ENCODE peak calls at places on chromosomes 4 and X, in six cellular contexts. R, Q, X, G, O and F are unnamed samples.

GRCh38 chrX:109862386-109862910 is 129.4 kb upstream of the ACSL4 start:
- DNase-seq in X (no peak), R (no peak), O (no peak), G (no peak), Q (no peak), F (peak; percentile 25)

GRCh38 chr4:154082760-154083530 is 294.1 kb upstream of the SFRP2 start:
- DNase-seq in Q (no peak), G (no peak), O (no peak), R (no peak), X (no peak), F (peak; percentile 77)

GRCh38 chrX:148872153-148872540 is 371.7 kb downstream of the AFF2 start:
- DNase-seq in G (no peak), Q (no peak), O (no peak), X (no peak), R (no peak), F (no peak)

GRCh38 chr4:519885-520595 is 21.0 kb downstream of the PIGG start:
- DNase-seq in O (no peak), Q (no peak), G (no peak), X (no peak), R (no peak), F (no peak)

GRCh38 chr4:133112641-133113040 is 36.5 kb upstream of the PCDH10 start:
- DNase-seq in G (no peak), R (no peak), O (no peak), Q (no peak), X (no peak), F (no peak)

GRCh38 chr4:39576268-39576667 is 49.0 kb upstream of the UGDH start:
- DNase-seq in Q (no peak), X (no peak), G (no peak), O (no peak), R (no peak), F (no peak)

GRCh38 chrX:38215141-38215540 is 5.5 kb downstream of the SRPX start:
- DNase-seq in G (no peak), O (no peak), R (no peak), Q (no peak), X (no peak), F (peak; percentile 76)

GRCh38 chr4:125739760-125740159 is 425.0 kb downstream of the FAT4 start:
- DNase-seq in X (no peak), Q (no peak), O (no peak), R (no peak), G (no peak), F (no peak)

GRCh38 chr4:82491251-82491960 is 61.0 kb downstream of the ENOPH1 start:
- DNase-seq in Q (no peak), X (no peak), G (no peak), R (no peak), O (no peak), F (no peak)

GRCh38 chrX:23788521-23788920 is 5.5 kb downstream of the SAT1 start:
- DNase-seq in Q (no peak), O (no peak), X (no peak), G (no peak), R (no peak), F (no peak)

GRCh38 chr4:40377462-40378385 is 42.6 kb downstream of the CHRNA9 start:
- DNase-seq in X (no peak), Q (no peak), G (no peak), O (no peak), R (no peak), F (peak; percentile 49)

GRCh38 chr4:83618431-83618830 is 82.5 kb downstream of the GPAT3 start:
- DNase-seq in R (no peak), Q (no peak), G (no peak), O (no peak), X (no peak), F (peak; percentile 71)

GRCh38 chr4:165464813-165465381 is 86.1 kb downstream of the CPE start:
- DNase-seq in Q (peak; percentile 36), G (no peak), O (peak; percentile 59), X (no peak), R (peak; percentile 15), F (no peak)

GRCh38 chr4:48801739-48802138 is 21.7 kb upstream of the FRYL start:
- DNase-seq in G (no peak), Q (no peak), O (no peak), R (no peak), X (no peak), F (no peak)

GRCh38 chr4:184370711-184371389 is 103.5 kb downstream of the IRF2 start:
- DNase-seq in Q (no peak), X (no peak), R (no peak), O (no peak), G (no peak), F (no peak)

GRCh38 chr4:121658125-121658524 is 38.7 kb downstream of the ANXA5 start:
- DNase-seq in R (no peak), O (no peak), Q (no peak), G (no peak), X (no peak), F (peak; percentile 28)

GRCh38 chrX:14886252-14886651 is 13.0 kb downstream of the MOSPD2 start:
- DNase-seq in O (no peak), Q (no peak), G (no peak), R (no peak), X (no peak), F (no peak)

GRCh38 chr4:128513664-128514484 is 226.3 kb upstream of the PGRMC2 start:
- DNase-seq in O (peak; percentile 32), X (no peak), Q (no peak), G (no peak), R (peak; percentile 57), F (no peak)

GRCh38 chrX:54444752-54445151 is 4.5 kb downstream of the TSR2 start:
- DNase-seq in X (no peak), G (no peak), R (no peak), O (no peak), Q (no peak), F (no peak)

GRCh38 chr4:86543560-86544312 is 50.4 kb upstream of the PTPN13 start:
- DNase-seq in O (no peak), R (no peak), Q (no peak), G (no peak), X (no peak), F (no peak)

GRCh38 chr4:17957689-17958088 is 63.9 kb downstream of the LCORL start:
- DNase-seq in O (no peak), X (no peak), G (no peak), Q (no peak), R (no peak), F (no peak)

GRCh38 chrX:72011734-72012133 is 101.1 kb downstream of the NHSL2 start:
- DNase-seq in Q (no peak), R (no peak), O (no peak), G (no peak), X (no peak), F (no peak)

GRCh38 chrX:30673884-30674598 is 20.8 kb downstream of the GK start:
- DNase-seq in O (no peak), X (no peak), G (no peak), R (no peak), Q (no peak), F (no peak)

GRCh38 chr4:184024637-184025036 is 119.5 kb downstream of the STOX2 start:
- DNase-seq in X (no peak), R (no peak), G (no peak), O (no peak), Q (no peak), F (no peak)

GRCh38 chr4:2285665-2286381 is 23.9 kb upstream of the MXD4 start:
- DNase-seq in Q (no peak), R (no peak), O (no peak), G (no peak), X (no peak), F (no peak)

GRCh38 chrX:1518512-1518911 is 18.5 kb downstream of the P2RY8 start:
- DNase-seq in O (no peak), X (no peak), R (no peak), Q (peak; percentile 10), G (no peak), F (no peak)

GRCh38 chrX:1507511-1508463 is 29.2 kb downstream of the P2RY8 start:
- DNase-seq in G (no peak), O (no peak), Q (peak; percentile 65), X (peak; percentile 66), R (no peak), F (peak; percentile 15)

GRCh38 chr4:148852092-148852699 is 410.0 kb upstream of the NR3C2 start:
- DNase-seq in Q (no peak), O (no peak), R (no peak), X (no peak), G (no peak), F (no peak)

GRCh38 chr4:2259541-2260267 is 2.2 kb downstream of the MXD4 start:
- DNase-seq in R (no peak), X (peak; percentile 13), O (no peak), G (no peak), Q (no peak), F (no peak)